ENCODE peak calls at places on chromosome 14, in eight cellular contexts. Q, U, B, X, F, M, S and I are unnamed samples.

GRCh38 chr14:99506269-99506668 is 25.1 kb downstream of the CCNK start:
- DNase-seq in Q (no peak), U (no peak), B (no peak), X (no peak), F (no peak), M (no peak), S (no peak), I (no peak)

GRCh38 chr14:65164068-65164824 is 61.9 kb upstream of the MAX start:
- DNase-seq in Q (peak; percentile 56), U (no peak), B (peak; percentile 69), X (peak; percentile 54), F (no peak), M (no peak), S (peak; percentile 68), I (peak; percentile 46)

GRCh38 chr14:99663716-99664635 is 19.0 kb downstream of the HHIPL1 start:
- DNase-seq in Q (no peak), U (no peak), B (no peak), X (no peak), F (no peak), M (no peak), S (no peak), I (no peak)

GRCh38 chr14:65373011-65373670 is 39.4 kb upstream of the FUT8 start:
- DNase-seq in Q (no peak), U (no peak), B (no peak), X (no peak), F (no peak), M (no peak), S (no peak), I (no peak)

GRCh38 chr14:57831981-57832380 is 33.9 kb downstream of the SLC35F4 start:
- DNase-seq in Q (peak; percentile 25), U (no peak), B (no peak), X (no peak), F (no peak), M (no peak), S (peak; percentile 42), I (peak; percentile 11)

GRCh38 chr14:94925416-94925815 is 155.5 kb upstream of the GSC start:
- DNase-seq in Q (no peak), U (no peak), B (no peak), X (no peak), F (no peak), M (no peak), S (no peak), I (no peak)

GRCh38 chr14:52879958-52880357 is 70.9 kb downstream of the FERMT2 start:
- DNase-seq in Q (no peak), U (no peak), B (peak; percentile 16), X (no peak), F (no peak), M (no peak), S (no peak), I (no peak)

GRCh38 chr14:64733321-64733720 is 29.1 kb downstream of the PLEKHG3 start:
- DNase-seq in Q (no peak), U (no peak), B (no peak), X (no peak), F (no peak), M (no peak), S (no peak), I (no peak)

GRCh38 chr14:73721101-73721821 is 7.1 kb upstream of the PNMA1 start:
- DNase-seq in Q (no peak), U (no peak), B (no peak), X (no peak), F (no peak), M (no peak), S (no peak), I (no peak)

GRCh38 chr14:75495882-75496281 is 26.4 kb upstream of the BATF start:
- DNase-seq in Q (no peak), U (no peak), B (peak; percentile 7), X (no peak), F (no peak), M (no peak), S (peak; percentile 44), I (no peak)

GRCh38 chr14:100778078-100778927 is 47.6 kb upstream of the MEG3 start:
- DNase-seq in Q (no peak), U (no peak), B (no peak), X (no peak), F (no peak), M (no peak), S (no peak), I (no peak)

GRCh38 chr14:60753264-60754126 is 18.9 kb downstream of the MNAT1 start:
- DNase-seq in Q (no peak), U (no peak), B (peak; percentile 10), X (peak; percentile 80), F (no peak), M (no peak), S (peak; percentile 96), I (no peak)

GRCh38 chr14:74963705-74964271 is 8.4 kb upstream of the PGF start:
- DNase-seq in Q (no peak), U (no peak), B (peak; percentile 53), X (peak; percentile 26), F (peak; percentile 55), M (no peak), S (no peak), I (no peak)

GRCh38 chr14:54364555-54365415 is 32.0 kb upstream of the CDKN3 start:
- DNase-seq in Q (no peak), U (peak; percentile 81), B (peak; percentile 94), X (no peak), F (peak; percentile 59), M (peak; percentile 42), S (no peak), I (peak; percentile 22)

GRCh38 chr14:99232406-99233214 is 39.4 kb downstream of the BCL11B start:
- DNase-seq in Q (no peak), U (no peak), B (no peak), X (peak; percentile 63), F (no peak), M (no peak), S (no peak), I (no peak)

GRCh38 chr14:90454041-90455000 is 57.5 kb downstream of the CALM1 start:
- DNase-seq in Q (peak; percentile 71), U (peak; percentile 85), B (peak; percentile 75), X (peak; percentile 29), F (peak; percentile 44), M (peak; percentile 24), S (peak; percentile 53), I (peak; percentile 84)

GRCh38 chr14:92532490-92533163 is 19.0 kb downstream of the RIN3 start:
- DNase-seq in Q (no peak), U (no peak), B (no peak), X (no peak), F (no peak), M (no peak), S (peak; percentile 49), I (no peak)

GRCh38 chr14:85129907-85130306 is 400.0 kb upstream of the FLRT2 start:
- DNase-seq in Q (no peak), U (no peak), B (no peak), X (no peak), F (no peak), M (no peak), S (no peak), I (no peak)

GRCh38 chr14:85131523-85131922 is 398.4 kb upstream of the FLRT2 start:
- DNase-seq in Q (no peak), U (no peak), B (no peak), X (no peak), F (no peak), M (no peak), S (no peak), I (no peak)
- TF ChIP-seq CTCF in Q (no peak), U (no peak), B (no peak), X (no peak), F (peak; percentile 60), M (no peak), S (no peak), I (no peak)

DNA sequence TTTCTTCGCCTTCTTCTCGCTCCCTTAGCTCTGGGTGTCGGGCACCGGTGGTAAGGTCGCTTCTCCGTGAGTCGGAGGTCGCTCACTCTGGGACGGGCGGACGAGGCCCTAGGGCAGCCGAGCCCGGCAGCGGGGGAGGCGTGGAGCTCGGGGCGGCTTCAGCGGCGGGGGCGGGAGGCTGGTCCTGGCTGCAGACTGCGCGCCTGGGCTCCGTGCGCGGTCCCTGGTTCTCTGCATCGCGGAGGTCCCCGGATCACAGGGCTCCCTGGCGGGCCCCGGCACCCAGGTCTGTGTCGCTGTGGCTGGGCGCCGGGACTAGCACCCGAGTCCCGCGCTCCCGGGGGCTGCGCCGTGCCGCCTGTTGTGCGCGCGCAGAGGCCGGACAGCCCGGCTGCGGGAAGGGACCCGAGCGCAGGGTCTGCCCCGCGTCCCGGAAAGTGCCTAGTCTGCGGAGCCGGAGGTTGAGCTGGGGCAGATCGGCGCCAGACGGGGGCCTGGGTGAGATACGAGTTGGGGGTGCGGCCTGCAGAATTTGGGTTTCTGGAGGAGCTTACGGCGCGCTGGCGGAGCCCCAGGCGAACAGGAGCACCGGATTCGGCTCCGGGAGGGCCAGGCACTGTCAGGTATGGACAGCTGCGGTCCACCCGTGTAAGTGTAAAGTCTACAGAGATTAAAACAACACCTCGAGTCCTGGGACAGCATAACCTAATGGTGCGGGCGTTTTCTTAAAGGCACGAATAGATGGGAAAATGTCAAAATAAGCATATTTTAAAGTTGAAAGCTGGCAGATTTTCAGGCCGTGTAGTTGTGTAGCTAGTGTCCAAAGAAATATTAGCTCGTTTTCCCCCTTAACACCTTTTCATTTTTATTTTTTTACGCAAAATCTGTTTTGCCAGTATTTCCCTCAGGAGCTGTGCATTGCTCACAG is 722 bp downstream of the FRMD6 start:
- DNase-seq in Q (no peak), U (no peak), B (no peak), X (peak; percentile 58), F (no peak), M (peak; percentile 37), S (no peak), I (peak; percentile 56)
- TF ChIP-seq CTCF in Q (no peak), U (no peak), B (no peak), X (peak; percentile 13), F (no peak), M (no peak), S (no peak), I (peak; percentile 43)

GRCh38 chr14:41865894-41866293 is 259.2 kb downstream of the LRFN5 start:
- DNase-seq in Q (no peak), U (no peak), B (no peak), X (no peak), F (no peak), M (no peak), S (no peak), I (no peak)

GRCh38 chr14:41873379-41874034 is 266.8 kb downstream of the LRFN5 start:
- DNase-seq in Q (no peak), U (no peak), B (peak; percentile 74), X (no peak), F (no peak), M (no peak), S (no peak), I (no peak)

GRCh38 chr14:41872906-41873305 is 266.2 kb downstream of the LRFN5 start:
- DNase-seq in Q (no peak), U (no peak), B (peak; percentile 37), X (no peak), F (no peak), M (no peak), S (no peak), I (no peak)

GRCh38 chr14:41868396-41868795 is 261.7 kb downstream of the LRFN5 start:
- DNase-seq in Q (no peak), U (no peak), B (no peak), X (no peak), F (no peak), M (no peak), S (no peak), I (no peak)
- TF ChIP-seq CTCF in Q (no peak), U (no peak), B (no peak), X (no peak), F (no peak), M (no peak), S (no peak), I (no peak)

DNA sequence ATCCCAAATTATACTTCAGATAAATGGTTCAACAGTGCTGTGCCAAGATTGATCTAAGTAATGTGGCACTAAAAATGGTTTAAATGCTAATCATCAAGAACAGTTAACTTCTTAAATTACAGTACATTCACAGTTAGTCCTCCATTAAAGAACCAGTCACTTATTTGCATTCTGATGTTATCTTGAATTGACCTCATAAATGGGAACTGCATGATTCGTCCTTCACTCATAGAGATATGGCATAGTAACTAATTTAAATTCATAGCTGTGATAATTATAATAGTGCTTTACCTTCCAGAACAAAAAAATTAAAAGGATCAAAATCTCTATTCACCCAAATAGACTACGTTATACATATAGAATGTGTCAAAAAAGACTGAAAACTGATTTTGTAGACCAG is 61.1 kb downstream of the COCH start:
- DNase-seq in Q (no peak), U (no peak), B (no peak), X (no peak), F (no peak), M (no peak), S (no peak), I (no peak)
- TF ChIP-seq CTCF in Q (no peak), U (no peak), B (no peak), X (no peak), F (no peak), M (no peak), S (no peak), I (no peak)